ENCODE peak calls at places on chromosomes 6 and 20, in nine cellular contexts. One of them, this sample, is unnamed.

GRCh38 chr6:31663961-31664789 is 622 bp downstream of the GPANK1 start:
- DNase-seq in endodermal cell: peak
- DNase-seq in mucosa of descending colon: no peak
- DNase-seq in CD4-positive, alpha-beta T cell: no peak
- DNase-seq in GM12865: no peak
- DNase-seq in cardiac fibroblast: peak
- DNase-seq in keratinocyte: no peak
- DNase-seq in cardiac muscle cell: peak
- DNase-seq in hepatocyte: peak
- DNase-seq in this sample: no peak

GRCh38 chr6:108960601-108961000 is 112.4 kb downstream of the ARMC2 start:
- DNase-seq in GM12865: no peak
- DNase-seq in keratinocyte: no peak
- DNase-seq in endodermal cell: no peak
- DNase-seq in mucosa of descending colon: no peak
- DNase-seq in CD4-positive, alpha-beta T cell: no peak
- DNase-seq in cardiac muscle cell: peak
- DNase-seq in cardiac fibroblast: peak
- DNase-seq in hepatocyte: no peak
- DNase-seq in this sample: no peak

GRCh38 chr6:30818426-30818841 is 65.9 kb upstream of the DDR1 start:
- DNase-seq in CD4-positive, alpha-beta T cell: no peak
- DNase-seq in cardiac muscle cell: peak
- DNase-seq in hepatocyte: peak
- DNase-seq in cardiac fibroblast: peak
- DNase-seq in endodermal cell: no peak
- DNase-seq in GM12865: no peak
- DNase-seq in mucosa of descending colon: no peak
- DNase-seq in keratinocyte: no peak
- DNase-seq in this sample: no peak

GRCh38 chr6:1904494-1904854 is 294.8 kb downstream of the FOXC1 start:
- DNase-seq in CD4-positive, alpha-beta T cell: no peak
- DNase-seq in cardiac muscle cell: peak
- DNase-seq in cardiac fibroblast: no peak
- DNase-seq in endodermal cell: no peak
- DNase-seq in mucosa of descending colon: no peak
- DNase-seq in keratinocyte: no peak
- DNase-seq in hepatocyte: no peak
- DNase-seq in GM12865: no peak
- DNase-seq in this sample: no peak

GRCh38 chr6:40338306-40338705 is 248.9 kb downstream of the LRFN2 start:
- DNase-seq in endodermal cell: no peak
- DNase-seq in cardiac fibroblast: no peak
- DNase-seq in CD4-positive, alpha-beta T cell: no peak
- DNase-seq in mucosa of descending colon: no peak
- DNase-seq in hepatocyte: no peak
- DNase-seq in GM12865: no peak
- DNase-seq in cardiac muscle cell: no peak
- DNase-seq in keratinocyte: no peak
- DNase-seq in this sample: no peak

GRCh38 chr20:51752343-51752951 is 15.7 kb downstream of the ATP9A start:
- DNase-seq in mucosa of descending colon: no peak
- DNase-seq in cardiac muscle cell: peak
- DNase-seq in CD4-positive, alpha-beta T cell: no peak
- DNase-seq in GM12865: no peak
- DNase-seq in keratinocyte: no peak
- DNase-seq in hepatocyte: peak
- DNase-seq in cardiac fibroblast: peak
- DNase-seq in endodermal cell: no peak
- DNase-seq in this sample: no peak

GRCh38 chr6:26596579-26597388 is at the start of gene ABT1:
- DNase-seq in cardiac muscle cell: peak
- DNase-seq in CD4-positive, alpha-beta T cell: peak
- DNase-seq in keratinocyte: peak
- DNase-seq in cardiac fibroblast: peak
- DNase-seq in endodermal cell: peak
- DNase-seq in hepatocyte: peak
- DNase-seq in mucosa of descending colon: peak
- DNase-seq in GM12865: peak
- DNase-seq in this sample: peak

GRCh38 chr6:169070506-169071176 is 183.0 kb downstream of the THBS2 start:
- DNase-seq in mucosa of descending colon: peak
- DNase-seq in cardiac muscle cell: peak
- DNase-seq in CD4-positive, alpha-beta T cell: no peak
- DNase-seq in keratinocyte: peak
- DNase-seq in cardiac fibroblast: peak
- DNase-seq in hepatocyte: peak
- DNase-seq in GM12865: no peak
- DNase-seq in endodermal cell: no peak
- DNase-seq in this sample: no peak

GRCh38 chr6:25058387-25058786 is 122.6 kb upstream of the RIPOR2 start:
- DNase-seq in CD4-positive, alpha-beta T cell: no peak
- DNase-seq in GM12865: no peak
- DNase-seq in cardiac fibroblast: no peak
- DNase-seq in hepatocyte: no peak
- DNase-seq in keratinocyte: no peak
- DNase-seq in mucosa of descending colon: no peak
- DNase-seq in cardiac muscle cell: no peak
- DNase-seq in endodermal cell: no peak
- DNase-seq in this sample: no peak

GRCh38 chr6:25053875-25054371 is 118.2 kb upstream of the RIPOR2 start:
- DNase-seq in GM12865: peak
- DNase-seq in cardiac muscle cell: peak
- DNase-seq in keratinocyte: no peak
- DNase-seq in mucosa of descending colon: no peak
- DNase-seq in CD4-positive, alpha-beta T cell: no peak
- DNase-seq in hepatocyte: no peak
- DNase-seq in cardiac fibroblast: peak
- DNase-seq in endodermal cell: no peak
- DNase-seq in this sample: no peak

GRCh38 chr6:25056130-25056529 is 120.4 kb upstream of the RIPOR2 start:
- DNase-seq in CD4-positive, alpha-beta T cell: peak
- DNase-seq in mucosa of descending colon: no peak
- DNase-seq in endodermal cell: no peak
- DNase-seq in GM12865: peak
- DNase-seq in hepatocyte: no peak
- DNase-seq in keratinocyte: no peak
- DNase-seq in cardiac fibroblast: no peak
- DNase-seq in cardiac muscle cell: no peak
- DNase-seq in this sample: no peak

GRCh38 chr6:25054469-25054868 is 118.7 kb upstream of the RIPOR2 start:
- DNase-seq in mucosa of descending colon: no peak
- DNase-seq in CD4-positive, alpha-beta T cell: no peak
- DNase-seq in cardiac muscle cell: peak
- DNase-seq in hepatocyte: no peak
- DNase-seq in cardiac fibroblast: peak
- DNase-seq in keratinocyte: no peak
- DNase-seq in endodermal cell: no peak
- DNase-seq in GM12865: no peak
- DNase-seq in this sample: no peak

GRCh38 chr6:25057121-25057520 is 121.4 kb upstream of the RIPOR2 start:
- DNase-seq in keratinocyte: no peak
- DNase-seq in endodermal cell: no peak
- DNase-seq in CD4-positive, alpha-beta T cell: no peak
- DNase-seq in GM12865: no peak
- DNase-seq in cardiac muscle cell: no peak
- DNase-seq in mucosa of descending colon: no peak
- DNase-seq in cardiac fibroblast: no peak
- DNase-seq in hepatocyte: no peak
- DNase-seq in this sample: no peak
- TF ChIP-seq CTCF in keratinocyte: no peak
- TF ChIP-seq CTCF in endodermal cell: no peak
- TF ChIP-seq CTCF in CD4-positive, alpha-beta T cell: no peak
- TF ChIP-seq CTCF in GM12865: no peak
- TF ChIP-seq CTCF in cardiac muscle cell: no peak
- TF ChIP-seq CTCF in mucosa of descending colon: no peak
- TF ChIP-seq CTCF in cardiac fibroblast: no peak
- TF ChIP-seq CTCF in hepatocyte: no peak
- TF ChIP-seq CTCF in this sample: no peak

GRCh38 chr6:701696-702479 is 8.9 kb upstream of the EXOC2 start:
- DNase-seq in CD4-positive, alpha-beta T cell: no peak
- DNase-seq in hepatocyte: no peak
- DNase-seq in GM12865: no peak
- DNase-seq in cardiac fibroblast: no peak
- DNase-seq in endodermal cell: peak
- DNase-seq in cardiac muscle cell: no peak
- DNase-seq in mucosa of descending colon: no peak
- DNase-seq in keratinocyte: no peak
- DNase-seq in this sample: no peak
- TF ChIP-seq CTCF in CD4-positive, alpha-beta T cell: no peak
- TF ChIP-seq CTCF in hepatocyte: no peak
- TF ChIP-seq CTCF in GM12865: peak
- TF ChIP-seq CTCF in cardiac fibroblast: no peak
- TF ChIP-seq CTCF in endodermal cell: peak
- TF ChIP-seq CTCF in cardiac muscle cell: peak
- TF ChIP-seq CTCF in mucosa of descending colon: no peak
- TF ChIP-seq CTCF in keratinocyte: peak
- TF ChIP-seq CTCF in this sample: peak

GRCh38 chr20:34709044-34709835 is 5.1 kb downstream of the TP53INP2 start:
- DNase-seq in hepatocyte: peak
- DNase-seq in cardiac muscle cell: peak
- DNase-seq in keratinocyte: no peak
- DNase-seq in mucosa of descending colon: peak
- DNase-seq in endodermal cell: peak
- DNase-seq in cardiac fibroblast: peak
- DNase-seq in GM12865: peak
- DNase-seq in CD4-positive, alpha-beta T cell: peak
- DNase-seq in this sample: peak

GRCh38 chr20:34710861-34711574 is 6.9 kb downstream of the TP53INP2 start:
- DNase-seq in CD4-positive, alpha-beta T cell: no peak
- DNase-seq in cardiac muscle cell: no peak
- DNase-seq in hepatocyte: no peak
- DNase-seq in mucosa of descending colon: no peak
- DNase-seq in keratinocyte: no peak
- DNase-seq in endodermal cell: no peak
- DNase-seq in GM12865: no peak
- DNase-seq in cardiac fibroblast: no peak
- DNase-seq in this sample: no peak

GRCh38 chr20:34708621-34709043 is 4.5 kb downstream of the TP53INP2 start:
- DNase-seq in endodermal cell: peak
- DNase-seq in CD4-positive, alpha-beta T cell: peak
- DNase-seq in cardiac muscle cell: peak
- DNase-seq in hepatocyte: peak
- DNase-seq in GM12865: peak
- DNase-seq in mucosa of descending colon: peak
- DNase-seq in cardiac fibroblast: peak
- DNase-seq in keratinocyte: no peak
- DNase-seq in this sample: peak

GRCh38 chr20:34710568-34710839 is 6.4 kb downstream of the TP53INP2 start:
- DNase-seq in CD4-positive, alpha-beta T cell: no peak
- DNase-seq in GM12865: no peak
- DNase-seq in hepatocyte: no peak
- DNase-seq in cardiac fibroblast: no peak
- DNase-seq in keratinocyte: no peak
- DNase-seq in cardiac muscle cell: no peak
- DNase-seq in endodermal cell: no peak
- DNase-seq in mucosa of descending colon: no peak
- DNase-seq in this sample: no peak

DNA sequence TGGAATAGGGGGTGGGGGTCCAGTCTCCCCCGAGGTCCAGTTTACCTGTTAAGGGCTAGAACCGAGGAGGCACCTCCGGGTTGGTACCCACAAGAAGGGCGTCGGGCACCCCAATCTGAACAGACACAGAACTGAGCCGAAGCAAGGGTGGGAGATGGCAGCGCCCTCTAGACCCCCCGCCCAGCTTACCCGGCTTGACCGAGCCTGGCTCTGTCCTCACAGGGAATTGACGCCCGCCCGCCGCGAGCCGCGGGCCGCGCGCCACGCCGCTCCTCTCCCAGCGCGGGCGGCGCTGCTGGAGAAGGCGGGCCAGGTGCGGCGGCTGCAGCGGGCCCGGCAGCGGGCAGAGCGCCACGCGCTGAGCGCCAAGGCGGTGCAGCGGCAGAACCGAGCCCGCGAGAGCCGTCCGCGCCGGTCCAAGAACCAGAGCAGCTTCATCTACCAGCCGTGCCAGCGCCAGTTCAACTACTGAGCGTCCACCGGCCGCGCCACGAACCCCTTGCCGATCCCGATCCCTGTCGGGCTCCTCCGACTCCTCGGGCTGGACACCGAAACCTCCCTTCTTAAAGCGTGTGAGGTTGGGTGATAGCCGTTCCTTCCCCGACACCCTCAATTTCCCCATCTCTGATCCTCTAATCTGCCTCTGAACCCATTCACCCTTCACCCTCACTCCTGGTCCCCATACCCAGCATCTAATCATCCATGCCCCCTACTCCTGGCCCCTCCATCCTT is 5.9 kb downstream of the TP53INP2 start:
- DNase-seq in hepatocyte: peak
- DNase-seq in GM12865: no peak
- DNase-seq in cardiac muscle cell: peak
- DNase-seq in mucosa of descending colon: no peak
- DNase-seq in keratinocyte: no peak
- DNase-seq in CD4-positive, alpha-beta T cell: no peak
- DNase-seq in endodermal cell: peak
- DNase-seq in cardiac fibroblast: peak
- DNase-seq in this sample: peak
- TF ChIP-seq CTCF in hepatocyte: peak
- TF ChIP-seq CTCF in GM12865: peak
- TF ChIP-seq CTCF in cardiac muscle cell: no peak
- TF ChIP-seq CTCF in mucosa of descending colon: no peak
- TF ChIP-seq CTCF in keratinocyte: no peak
- TF ChIP-seq CTCF in CD4-positive, alpha-beta T cell: no peak
- TF ChIP-seq CTCF in endodermal cell: peak
- TF ChIP-seq CTCF in cardiac fibroblast: no peak
- TF ChIP-seq CTCF in this sample: peak

GRCh38 chr20:13638496-13639477 is at the start of gene TASP1:
- DNase-seq in hepatocyte: peak
- DNase-seq in cardiac muscle cell: peak
- DNase-seq in CD4-positive, alpha-beta T cell: peak
- DNase-seq in keratinocyte: peak
- DNase-seq in GM12865: peak
- DNase-seq in endodermal cell: peak
- DNase-seq in mucosa of descending colon: peak
- DNase-seq in cardiac fibroblast: peak
- DNase-seq in this sample: peak

GRCh38 chr20:13648291-13648690 is 9.6 kb upstream of the TASP1 start:
- DNase-seq in mucosa of descending colon: no peak
- DNase-seq in cardiac fibroblast: no peak
- DNase-seq in cardiac muscle cell: no peak
- DNase-seq in hepatocyte: no peak
- DNase-seq in endodermal cell: no peak
- DNase-seq in GM12865: no peak
- DNase-seq in CD4-positive, alpha-beta T cell: no peak
- DNase-seq in keratinocyte: no peak
- DNase-seq in this sample: no peak

GRCh38 chr20:13648872-13649271 is 10.1 kb upstream of the TASP1 start:
- DNase-seq in GM12865: no peak
- DNase-seq in cardiac muscle cell: no peak
- DNase-seq in cardiac fibroblast: no peak
- DNase-seq in hepatocyte: no peak
- DNase-seq in mucosa of descending colon: no peak
- DNase-seq in keratinocyte: no peak
- DNase-seq in endodermal cell: no peak
- DNase-seq in CD4-positive, alpha-beta T cell: no peak
- DNase-seq in this sample: no peak

GRCh38 chr20:13649548-13649947 is 10.8 kb upstream of the TASP1 start:
- DNase-seq in keratinocyte: no peak
- DNase-seq in cardiac muscle cell: peak
- DNase-seq in mucosa of descending colon: no peak
- DNase-seq in endodermal cell: peak
- DNase-seq in cardiac fibroblast: peak
- DNase-seq in GM12865: no peak
- DNase-seq in CD4-positive, alpha-beta T cell: no peak
- DNase-seq in hepatocyte: peak
- DNase-seq in this sample: no peak

DNA sequence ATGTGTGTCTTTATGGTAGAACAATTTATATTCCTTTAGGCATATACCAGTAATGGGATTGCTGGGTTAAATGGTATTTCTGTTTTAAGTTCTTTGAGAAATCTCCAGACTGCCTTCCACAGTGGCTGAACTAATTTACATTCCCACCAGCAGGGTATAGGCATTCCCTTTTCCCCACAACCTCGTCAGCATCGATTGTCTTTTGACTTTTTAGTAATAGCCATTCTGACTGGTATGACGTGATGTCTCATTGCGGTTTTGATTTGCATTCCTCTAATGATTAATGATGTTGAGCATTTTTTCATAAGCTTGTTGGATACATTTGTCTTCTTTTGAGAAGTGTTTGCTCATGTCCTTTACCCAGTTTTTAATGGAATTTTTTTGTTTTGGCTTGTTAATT is 5.3 kb upstream of the TASP1 start:
- DNase-seq in cardiac muscle cell: peak
- DNase-seq in CD4-positive, alpha-beta T cell: no peak
- DNase-seq in endodermal cell: no peak
- DNase-seq in mucosa of descending colon: no peak
- DNase-seq in hepatocyte: no peak
- DNase-seq in GM12865: no peak
- DNase-seq in cardiac fibroblast: peak
- DNase-seq in keratinocyte: peak
- DNase-seq in this sample: no peak
- TF ChIP-seq CTCF in cardiac muscle cell: no peak
- TF ChIP-seq CTCF in CD4-positive, alpha-beta T cell: no peak
- TF ChIP-seq CTCF in endodermal cell: peak
- TF ChIP-seq CTCF in mucosa of descending colon: no peak
- TF ChIP-seq CTCF in hepatocyte: no peak
- TF ChIP-seq CTCF in GM12865: no peak
- TF ChIP-seq CTCF in cardiac fibroblast: no peak
- TF ChIP-seq CTCF in keratinocyte: peak
- TF ChIP-seq CTCF in this sample: peak